ENCODE peak calls at places on chromosomes 2 and 18, in eight cellular contexts. One of them, this sample, is unnamed. For H3K4me1, the result is how much of the 10 kb centered on the place peaks cover.

GRCh38 chr2:137838255-137839092 is 125.8 kb upstream of the HNMT start:
- DNase-seq in right cardiac atrium: no peak
- DNase-seq in tibial artery: no peak
- DNase-seq in GM23338: peak
- DNase-seq in mesendoderm: peak
- DNase-seq in IMR-90: peak
- DNase-seq in CD8-positive, alpha-beta memory T cell: peak
- DNase-seq in fibroblast of lung: peak
- DNase-seq in this sample: peak

GRCh38 chr18:55253814-55254213 is 294.6 kb upstream of the CCDC68 start:
- DNase-seq in right cardiac atrium: no peak
- DNase-seq in tibial artery: no peak
- DNase-seq in GM23338: no peak
- DNase-seq in mesendoderm: no peak
- DNase-seq in IMR-90: no peak
- DNase-seq in CD8-positive, alpha-beta memory T cell: no peak
- DNase-seq in fibroblast of lung: no peak
- DNase-seq in this sample: no peak

GRCh38 chr2:73028841-73029240 is 42.7 kb downstream of the SFXN5 start:
- DNase-seq in right cardiac atrium: no peak
- DNase-seq in tibial artery: no peak
- DNase-seq in GM23338: no peak
- DNase-seq in mesendoderm: no peak
- DNase-seq in IMR-90: no peak
- DNase-seq in CD8-positive, alpha-beta memory T cell: no peak
- DNase-seq in fibroblast of lung: no peak
- DNase-seq in this sample: no peak

GRCh38 chr2:101520246-101520645 is 45.3 kb upstream of the RFX8 start:
- DNase-seq in right cardiac atrium: no peak
- DNase-seq in tibial artery: no peak
- DNase-seq in GM23338: no peak
- DNase-seq in mesendoderm: peak
- DNase-seq in IMR-90: peak
- DNase-seq in CD8-positive, alpha-beta memory T cell: no peak
- DNase-seq in fibroblast of lung: peak
- DNase-seq in this sample: peak

GRCh38 chr2:172007372-172007771 is 7.6 kb downstream of the METAP1D start:
- DNase-seq in right cardiac atrium: no peak
- DNase-seq in tibial artery: no peak
- DNase-seq in GM23338: no peak
- DNase-seq in mesendoderm: no peak
- DNase-seq in IMR-90: no peak
- DNase-seq in CD8-positive, alpha-beta memory T cell: no peak
- DNase-seq in fibroblast of lung: no peak
- DNase-seq in this sample: no peak

GRCh38 chr2:206693399-206694137 is 24.6 kb downstream of the DYTN start:
- DNase-seq in right cardiac atrium: no peak
- DNase-seq in tibial artery: no peak
- DNase-seq in GM23338: peak
- DNase-seq in mesendoderm: peak
- DNase-seq in IMR-90: peak
- DNase-seq in CD8-positive, alpha-beta memory T cell: peak
- DNase-seq in fibroblast of lung: peak
- DNase-seq in this sample: peak

GRCh38 chr2:219551863-219552381 is 8.1 kb downstream of the TMEM198 start:
- DNase-seq in right cardiac atrium: no peak
- DNase-seq in tibial artery: no peak
- DNase-seq in GM23338: peak
- DNase-seq in mesendoderm: no peak
- DNase-seq in IMR-90: no peak
- DNase-seq in CD8-positive, alpha-beta memory T cell: peak
- DNase-seq in fibroblast of lung: no peak
- DNase-seq in this sample: no peak

GRCh38 chr2:61558160-61558559 is 20.0 kb upstream of the XPO1 start:
- DNase-seq in right cardiac atrium: no peak
- DNase-seq in tibial artery: no peak
- DNase-seq in GM23338: no peak
- DNase-seq in mesendoderm: no peak
- DNase-seq in IMR-90: no peak
- DNase-seq in CD8-positive, alpha-beta memory T cell: no peak
- DNase-seq in fibroblast of lung: no peak
- DNase-seq in this sample: no peak

DNA sequence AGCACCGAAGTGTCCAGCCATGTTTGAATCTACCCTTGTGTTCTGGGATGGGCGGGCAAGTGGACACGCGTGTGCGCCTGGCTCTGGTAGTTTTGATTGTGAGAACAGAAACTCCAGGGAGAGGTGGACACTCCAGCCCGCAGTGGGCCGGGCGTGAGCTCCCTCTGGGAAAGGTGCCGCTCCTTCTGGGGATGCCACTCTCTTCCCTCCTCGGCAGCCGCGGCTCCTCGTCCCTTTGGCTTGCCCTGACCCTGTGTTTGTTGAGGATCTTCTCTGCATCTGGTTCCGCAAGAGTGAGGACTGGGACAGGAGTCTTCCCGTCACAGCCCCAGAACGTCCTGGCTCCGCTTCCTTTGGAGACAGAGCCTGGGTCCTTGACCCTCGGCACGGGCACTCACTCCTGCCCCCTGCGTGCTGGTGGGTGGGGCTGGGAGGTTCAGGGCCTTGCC is 1.3 kb downstream of the CTDP1 start:
- DNase-seq in right cardiac atrium: no peak
- DNase-seq in tibial artery: peak
- DNase-seq in GM23338: no peak
- DNase-seq in mesendoderm: no peak
- DNase-seq in IMR-90: no peak
- DNase-seq in CD8-positive, alpha-beta memory T cell: no peak
- DNase-seq in fibroblast of lung: no peak
- DNase-seq in this sample: no peak
- H3K4me1 ChIP-seq in right cardiac atrium: under half
- H3K4me1 ChIP-seq in tibial artery: under half
- H3K4me1 ChIP-seq in GM23338: under half
- H3K4me1 ChIP-seq in mesendoderm: under half
- H3K4me1 ChIP-seq in IMR-90: under half
- H3K4me1 ChIP-seq in CD8-positive, alpha-beta memory T cell: half or more
- H3K4me1 ChIP-seq in fibroblast of lung: under half
- H3K4me1 ChIP-seq in this sample: under half

GRCh38 chr2:20707601-20708000 is 40.7 kb downstream of the GDF7 start:
- DNase-seq in right cardiac atrium: no peak
- DNase-seq in tibial artery: no peak
- DNase-seq in GM23338: no peak
- DNase-seq in mesendoderm: peak
- DNase-seq in IMR-90: no peak
- DNase-seq in CD8-positive, alpha-beta memory T cell: no peak
- DNase-seq in fibroblast of lung: no peak
- DNase-seq in this sample: no peak

GRCh38 chr2:20704886-20705285 is 37.9 kb downstream of the GDF7 start:
- DNase-seq in right cardiac atrium: no peak
- DNase-seq in tibial artery: no peak
- DNase-seq in GM23338: no peak
- DNase-seq in mesendoderm: no peak
- DNase-seq in IMR-90: no peak
- DNase-seq in CD8-positive, alpha-beta memory T cell: no peak
- DNase-seq in fibroblast of lung: no peak
- DNase-seq in this sample: no peak

GRCh38 chr2:20702563-20702962 is 35.6 kb downstream of the GDF7 start:
- DNase-seq in right cardiac atrium: no peak
- DNase-seq in tibial artery: no peak
- DNase-seq in GM23338: no peak
- DNase-seq in mesendoderm: no peak
- DNase-seq in IMR-90: peak
- DNase-seq in CD8-positive, alpha-beta memory T cell: no peak
- DNase-seq in fibroblast of lung: peak
- DNase-seq in this sample: no peak

GRCh38 chr2:20706786-20707185 is 39.8 kb downstream of the GDF7 start:
- DNase-seq in right cardiac atrium: no peak
- DNase-seq in tibial artery: no peak
- DNase-seq in GM23338: no peak
- DNase-seq in mesendoderm: no peak
- DNase-seq in IMR-90: no peak
- DNase-seq in CD8-positive, alpha-beta memory T cell: no peak
- DNase-seq in fibroblast of lung: no peak
- DNase-seq in this sample: no peak

DNA sequence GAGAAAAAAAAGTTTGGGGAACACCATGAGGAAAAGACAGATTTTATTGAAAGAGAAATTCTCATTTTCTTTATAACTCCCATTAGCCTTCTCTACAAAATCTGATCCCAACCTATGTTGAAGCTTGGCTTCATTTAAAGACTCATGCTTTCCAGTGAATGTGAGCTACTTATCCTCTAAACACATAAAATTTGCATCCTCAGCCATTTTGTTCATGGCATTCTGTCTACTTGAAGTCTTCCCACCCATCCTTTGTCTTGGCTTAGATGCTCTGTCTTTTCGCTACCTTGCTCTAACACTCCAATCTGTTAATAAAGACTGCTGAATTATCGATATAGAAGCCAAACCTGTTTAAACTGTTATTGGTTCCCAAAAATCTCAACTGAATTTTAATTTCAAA is 39.3 kb downstream of the GDF7 start:
- DNase-seq in right cardiac atrium: no peak
- DNase-seq in tibial artery: no peak
- DNase-seq in GM23338: no peak
- DNase-seq in mesendoderm: no peak
- DNase-seq in IMR-90: no peak
- DNase-seq in CD8-positive, alpha-beta memory T cell: no peak
- DNase-seq in fibroblast of lung: no peak
- DNase-seq in this sample: no peak
- H3K4me1 ChIP-seq in right cardiac atrium: under half
- H3K4me1 ChIP-seq in tibial artery: under half
- H3K4me1 ChIP-seq in GM23338: under half
- H3K4me1 ChIP-seq in mesendoderm: under half
- H3K4me1 ChIP-seq in IMR-90: under half
- H3K4me1 ChIP-seq in CD8-positive, alpha-beta memory T cell: under half
- H3K4me1 ChIP-seq in fibroblast of lung: under half
- H3K4me1 ChIP-seq in this sample: under half

GRCh38 chr2:28447943-28448737 is 47.7 kb upstream of the PLB1 start:
- DNase-seq in right cardiac atrium: no peak
- DNase-seq in tibial artery: no peak
- DNase-seq in GM23338: no peak
- DNase-seq in mesendoderm: no peak
- DNase-seq in IMR-90: peak
- DNase-seq in CD8-positive, alpha-beta memory T cell: no peak
- DNase-seq in fibroblast of lung: peak
- DNase-seq in this sample: no peak

GRCh38 chr2:28442328-28442727 is 49.7 kb downstream of the FOSL2 start:
- DNase-seq in right cardiac atrium: no peak
- DNase-seq in tibial artery: no peak
- DNase-seq in GM23338: no peak
- DNase-seq in mesendoderm: no peak
- DNase-seq in IMR-90: no peak
- DNase-seq in CD8-positive, alpha-beta memory T cell: no peak
- DNase-seq in fibroblast of lung: no peak
- DNase-seq in this sample: no peak

GRCh38 chr2:28448738-28449100 is 47.1 kb upstream of the PLB1 start:
- DNase-seq in right cardiac atrium: no peak
- DNase-seq in tibial artery: no peak
- DNase-seq in GM23338: no peak
- DNase-seq in mesendoderm: no peak
- DNase-seq in IMR-90: no peak
- DNase-seq in CD8-positive, alpha-beta memory T cell: no peak
- DNase-seq in fibroblast of lung: no peak
- DNase-seq in this sample: no peak

GRCh38 chr2:28444951-28445350 is 50.9 kb upstream of the PLB1 start:
- DNase-seq in right cardiac atrium: no peak
- DNase-seq in tibial artery: no peak
- DNase-seq in GM23338: no peak
- DNase-seq in mesendoderm: no peak
- DNase-seq in IMR-90: no peak
- DNase-seq in CD8-positive, alpha-beta memory T cell: no peak
- DNase-seq in fibroblast of lung: no peak
- DNase-seq in this sample: no peak

DNA sequence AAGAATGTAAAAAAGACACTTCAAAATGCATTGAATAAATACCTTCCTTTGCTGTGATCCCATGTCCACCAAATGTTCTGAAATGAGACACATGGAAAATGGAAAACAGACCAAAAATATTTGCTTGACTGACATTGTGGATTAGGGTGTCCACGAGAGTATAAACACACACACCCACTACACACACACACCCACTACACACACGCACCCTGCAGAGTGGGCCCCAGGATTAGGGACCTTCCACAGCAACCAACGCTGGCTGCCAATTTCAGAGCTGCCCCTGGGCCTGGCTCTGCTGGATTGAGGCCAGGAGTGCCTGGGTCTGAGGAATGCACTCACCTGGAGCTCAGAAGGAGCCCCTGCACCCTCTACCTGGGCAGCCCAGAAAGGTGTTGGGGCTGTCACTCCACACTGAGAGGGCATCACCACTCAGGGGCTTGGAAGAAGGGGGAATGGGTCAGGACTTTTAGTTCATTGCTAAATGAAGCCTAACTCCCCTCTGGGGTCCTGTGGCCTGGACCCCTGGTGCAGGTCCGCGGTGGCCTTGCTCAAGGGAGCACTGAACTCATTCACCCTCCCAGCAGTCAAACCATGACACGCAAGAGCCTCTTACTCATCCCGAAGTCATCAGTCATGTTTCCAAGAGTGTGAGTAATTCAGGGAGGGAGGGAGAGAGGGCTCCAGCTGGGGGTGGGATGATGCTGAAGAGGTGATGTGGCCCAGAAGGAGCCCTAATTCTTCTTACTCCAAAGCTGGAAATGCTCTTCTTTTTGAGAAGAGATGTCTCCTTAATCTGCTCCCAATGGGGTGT is 50.2 kb upstream of the PLB1 start:
- DNase-seq in right cardiac atrium: no peak
- DNase-seq in tibial artery: no peak
- DNase-seq in GM23338: no peak
- DNase-seq in mesendoderm: peak
- DNase-seq in IMR-90: peak
- DNase-seq in CD8-positive, alpha-beta memory T cell: no peak
- DNase-seq in fibroblast of lung: peak
- DNase-seq in this sample: peak
- H3K4me1 ChIP-seq in right cardiac atrium: under half
- H3K4me1 ChIP-seq in tibial artery: under half
- H3K4me1 ChIP-seq in GM23338: under half
- H3K4me1 ChIP-seq in mesendoderm: under half
- H3K4me1 ChIP-seq in IMR-90: under half
- H3K4me1 ChIP-seq in CD8-positive, alpha-beta memory T cell: under half
- H3K4me1 ChIP-seq in fibroblast of lung: under half
- H3K4me1 ChIP-seq in this sample: under half

GRCh38 chr2:37798315-37799005 is 126.6 kb upstream of the RMDN2 start:
- DNase-seq in right cardiac atrium: no peak
- DNase-seq in tibial artery: no peak
- DNase-seq in GM23338: no peak
- DNase-seq in mesendoderm: no peak
- DNase-seq in IMR-90: peak
- DNase-seq in CD8-positive, alpha-beta memory T cell: no peak
- DNase-seq in fibroblast of lung: no peak
- DNase-seq in this sample: peak

GRCh38 chr2:37802106-37802791 is 122.8 kb upstream of the RMDN2 start:
- DNase-seq in right cardiac atrium: no peak
- DNase-seq in tibial artery: no peak
- DNase-seq in GM23338: no peak
- DNase-seq in mesendoderm: no peak
- DNase-seq in IMR-90: peak
- DNase-seq in CD8-positive, alpha-beta memory T cell: no peak
- DNase-seq in fibroblast of lung: no peak
- DNase-seq in this sample: no peak

GRCh38 chr2:37797081-37797480 is 125.6 kb upstream of the CDC42EP3 start:
- DNase-seq in right cardiac atrium: no peak
- DNase-seq in tibial artery: no peak
- DNase-seq in GM23338: no peak
- DNase-seq in mesendoderm: no peak
- DNase-seq in IMR-90: peak
- DNase-seq in CD8-positive, alpha-beta memory T cell: no peak
- DNase-seq in fibroblast of lung: peak
- DNase-seq in this sample: no peak

GRCh38 chr2:37802899-37803379 is 122.1 kb upstream of the RMDN2 start:
- DNase-seq in right cardiac atrium: no peak
- DNase-seq in tibial artery: no peak
- DNase-seq in GM23338: no peak
- DNase-seq in mesendoderm: no peak
- DNase-seq in IMR-90: peak
- DNase-seq in CD8-positive, alpha-beta memory T cell: no peak
- DNase-seq in fibroblast of lung: peak
- DNase-seq in this sample: peak

DNA sequence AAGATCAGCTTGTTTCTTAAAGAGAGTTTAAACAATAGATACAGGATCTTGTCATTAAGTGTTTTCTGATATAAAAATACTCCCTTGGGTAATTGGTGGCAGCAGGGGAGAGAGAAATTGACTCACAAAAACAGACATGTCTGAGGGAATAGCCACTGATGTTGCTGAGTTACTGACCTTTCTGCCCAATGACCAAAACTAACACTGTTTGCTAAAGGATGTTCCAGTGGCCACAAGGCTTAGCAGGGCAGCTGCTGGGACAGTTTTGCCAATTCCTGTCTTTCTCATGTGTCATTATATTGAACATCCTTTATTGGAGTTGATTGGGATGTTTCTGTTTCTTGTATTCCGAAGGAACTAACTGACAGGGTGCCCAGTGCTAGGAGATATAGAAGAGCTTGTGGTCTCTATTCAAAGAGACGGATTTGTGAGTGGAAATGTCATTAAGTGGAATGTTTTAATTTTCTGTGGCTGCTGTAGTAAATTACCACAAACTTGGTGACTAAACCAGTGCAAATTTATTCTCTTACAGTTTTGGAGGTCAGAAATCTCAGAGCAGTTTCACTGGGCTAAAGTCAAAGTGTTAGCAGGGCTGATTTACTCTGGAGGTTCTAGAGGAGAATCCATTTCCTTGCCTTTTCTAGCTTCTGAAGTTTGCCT is 124.8 kb upstream of the RMDN2 start:
- DNase-seq in right cardiac atrium: no peak
- DNase-seq in tibial artery: no peak
- DNase-seq in GM23338: no peak
- DNase-seq in mesendoderm: no peak
- DNase-seq in IMR-90: no peak
- DNase-seq in CD8-positive, alpha-beta memory T cell: no peak
- DNase-seq in fibroblast of lung: no peak
- DNase-seq in this sample: no peak
- H3K4me1 ChIP-seq in right cardiac atrium: under half
- H3K4me1 ChIP-seq in tibial artery: under half
- H3K4me1 ChIP-seq in GM23338: under half
- H3K4me1 ChIP-seq in mesendoderm: under half
- H3K4me1 ChIP-seq in IMR-90: under half
- H3K4me1 ChIP-seq in CD8-positive, alpha-beta memory T cell: under half
- H3K4me1 ChIP-seq in fibroblast of lung: under half
- H3K4me1 ChIP-seq in this sample: under half

This sample was measured in cardiac muscle cell.